ENCODE peak calls at places on chromosome 11, in six cellular contexts. C is lower lobe of right lung, G is epithelial cell of esophagus, J is esophagus muscularis mucosa, F is lower leg skin, Y is body of pancreas. P is an unnamed sample.

GRCh38 chr11:569273-569885 is 6.9 kb upstream of the PHRF1 start:
- DNase-seq in C (no peak), G (no peak), J (no peak), F (no peak), Y (no peak), P (no peak)

GRCh38 chr11:84300112-84300511 is 1013.9 kb upstream of the CCDC90B start:
- DNase-seq in C (no peak), G (no peak), J (no peak), F (no peak), Y (no peak), P (no peak)

GRCh38 chr11:10317776-10318526 is 13.1 kb downstream of the ADM start:
- DNase-seq in C (no peak), G (no peak), J (no peak), F (no peak), Y (no peak), P (no peak)

GRCh38 chr11:72238040-72238450 is 5.9 kb downstream of the PHOX2A start:
- DNase-seq in C (peak), G (peak), J (no peak), F (peak), Y (peak), P (peak)

GRCh38 chr11:85828640-85828978 is 17.7 kb upstream of the SYTL2 start:
- DNase-seq in C (no peak), G (peak), J (no peak), F (no peak), Y (no peak), P (no peak)

GRCh38 chr11:69470301-69470700 is 11.2 kb upstream of the LINC01488 start:
- DNase-seq in C (no peak), G (no peak), J (no peak), F (no peak), Y (no peak), P (peak)

GRCh38 chr11:16902979-16903378 is 111.2 kb downstream of the PLEKHA7 start:
- DNase-seq in C (no peak), G (peak), J (no peak), F (no peak), Y (no peak), P (no peak)

GRCh38 chr11:124801014-124801413 is 808 bp upstream of the MSANTD2 start:
- DNase-seq in C (no peak), G (peak), J (no peak), F (no peak), Y (no peak), P (peak)

GRCh38 chr11:113615773-113616172 is 90.3 kb downstream of the TMPRSS5 start:
- DNase-seq in C (no peak), G (no peak), J (no peak), F (no peak), Y (no peak), P (no peak)

GRCh38 chr11:110286298-110287040 is 9.9 kb downstream of the RDX start:
- DNase-seq in C (no peak), G (no peak), J (no peak), F (no peak), Y (no peak), P (no peak)
- TF ChIP-seq CTCF in C (no peak), G (no peak), J (no peak), F (no peak), Y (no peak), P (no peak)

GRCh38 chr11:26199341-26199740 is 132.6 kb upstream of the ANO3 start:
- DNase-seq in C (no peak), G (no peak), J (no peak), F (no peak), Y (no peak), P (no peak)
- H3K4me3 ChIP-seq in C (no peak), G (no peak), J (no peak), F (no peak), Y (no peak), P (no peak)

DNA sequence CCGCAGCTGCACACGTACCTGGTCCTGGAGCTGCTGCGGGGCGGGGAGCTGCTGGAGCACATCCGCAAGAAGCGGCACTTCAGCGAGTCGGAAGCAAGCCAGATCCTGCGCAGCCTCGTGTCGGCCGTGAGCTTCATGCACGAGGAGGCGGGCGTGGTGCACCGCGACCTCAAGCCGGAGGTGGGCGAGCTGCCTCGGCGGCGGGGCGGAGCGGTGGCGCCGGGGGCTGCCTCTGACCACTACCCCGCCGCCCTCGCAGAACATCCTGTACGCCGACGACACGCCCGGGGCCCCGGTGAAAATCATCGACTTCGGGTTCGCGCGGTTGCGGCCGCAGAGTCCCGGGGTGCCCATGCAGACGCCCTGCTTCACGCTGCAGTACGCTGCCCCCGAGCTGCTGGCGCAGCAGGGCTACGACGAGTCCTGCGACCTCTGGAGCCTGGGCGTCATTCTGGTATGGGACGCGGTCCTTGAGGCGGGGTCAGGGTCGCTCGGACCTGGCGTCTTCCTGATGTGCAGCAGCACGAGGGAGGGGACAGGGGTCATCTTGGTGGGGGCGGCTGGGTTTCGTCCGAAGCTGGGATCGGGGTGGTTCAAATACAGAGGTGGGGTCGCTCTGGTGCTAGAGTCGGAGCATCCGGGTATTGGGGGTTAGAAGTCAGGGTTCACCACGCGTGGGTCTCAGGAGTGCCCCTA is 10.6 kb downstream of the RPS6KA4 start:
- DNase-seq in C (no peak), G (no peak), J (no peak), F (no peak), Y (no peak), P (peak)
- TF ChIP-seq CTCF in C (no peak), G (no peak), J (no peak), F (no peak), Y (no peak), P (no peak)

GRCh38 chr11:14336507-14337503 is 22.2 kb downstream of the RRAS2 start:
- DNase-seq in C (no peak), G (peak), J (no peak), F (no peak), Y (no peak), P (peak)
- H3K4me3 ChIP-seq in C (no peak), G (peak), J (no peak), F (no peak), Y (no peak), P (peak)

GRCh38 chr11:57342702-57343101 is 4.5 kb downstream of the P2RX3 start:
- DNase-seq in C (no peak), G (no peak), J (no peak), F (no peak), Y (no peak), P (no peak)

GRCh38 chr11:57338152-57338551 is at the start of gene P2RX3:
- DNase-seq in C (no peak), G (no peak), J (no peak), F (no peak), Y (no peak), P (peak)

GRCh38 chr11:57339305-57339704 is 1.2 kb downstream of the P2RX3 start:
- DNase-seq in C (no peak), G (no peak), J (no peak), F (no peak), Y (no peak), P (peak)

GRCh38 chr11:57341250-57341808 is 3.2 kb downstream of the P2RX3 start:
- DNase-seq in C (no peak), G (no peak), J (no peak), F (no peak), Y (no peak), P (peak)

DNA sequence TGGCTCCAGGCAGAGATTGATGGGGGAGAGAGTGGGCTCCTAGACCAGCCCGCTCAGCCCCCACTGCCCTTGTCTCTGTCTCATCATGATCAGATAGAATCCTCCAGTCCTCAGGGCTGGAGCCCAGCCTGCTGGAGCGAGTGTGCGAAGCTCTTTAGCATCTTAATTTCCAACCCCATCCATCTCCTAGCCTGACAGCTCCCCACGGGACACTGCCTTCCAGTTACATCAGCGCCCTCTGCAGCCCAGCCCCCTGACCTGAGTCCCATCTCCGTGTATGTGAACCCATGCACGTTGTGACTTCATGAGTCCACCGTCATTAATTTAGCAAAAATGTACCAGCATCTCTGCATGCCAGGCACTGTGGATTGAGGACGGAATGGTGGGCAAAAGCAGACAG is 2.1 kb downstream of the P2RX3 start:
- DNase-seq in C (no peak), G (peak), J (no peak), F (no peak), Y (no peak), P (peak)
- TF ChIP-seq CTCF in C (no peak), G (no peak), J (no peak), F (no peak), Y (no peak), P (peak)

GRCh38 chr11:47592970-47593369 is 1.2 kb downstream of the C1QTNF4 start:
- DNase-seq in C (no peak), G (no peak), J (no peak), F (no peak), Y (no peak), P (peak)
- H3K4me3 ChIP-seq in C (no peak), G (no peak), J (no peak), F (no peak), Y (no peak), P (no peak)

P was measured in osteoblast.